ENCODE peak calls at places on chromosomes 16 and 17, in four cellular contexts. U is adrenal gland, T is body of pancreas, X is transverse colon. N is an unnamed sample.

GRCh38 chr16:70476272-70477020 is 22.1 kb downstream of the FCSK start:
- DNase-seq in X (no peak), T (no peak), U (peak; percentile 60), N (no peak)

GRCh38 chr17:67671492-67671891 is 46.2 kb upstream of the NOL11 start:
- DNase-seq in X (no peak), T (no peak), U (no peak), N (no peak)

GRCh38 chr16:12208341-12209035 is 232.0 kb downstream of the SNX29 start:
- DNase-seq in X (no peak), T (no peak), U (no peak), N (no peak)

GRCh38 chr17:1067282-1067956 is 70.5 kb downstream of the TIMM22 start:
- DNase-seq in U (no peak), X (no peak), T (no peak), N (peak; percentile 52)

GRCh38 chr17:76511562-76512365 is 10.5 kb upstream of the RHBDF2 start:
- DNase-seq in T (no peak), U (no peak), X (no peak), N (no peak)

GRCh38 chr16:30997000-30997886 is 12.2 kb downstream of the HSD3B7 start:
- DNase-seq in X (peak; percentile 87), U (peak; percentile 88), T (peak; percentile 83), N (peak; percentile 83)

GRCh38 chr17:2076461-2076984 is 21.6 kb downstream of the HIC1 start:
- DNase-seq in X (no peak), U (peak; percentile 60), T (no peak), N (no peak)

GRCh38 chr16:50458694-50459271 is 89.4 kb upstream of the NKD1 start:
- DNase-seq in X (no peak), T (no peak), U (no peak), N (no peak)

GRCh38 chr17:55159251-55159650 is 105.5 kb upstream of the HLF start:
- DNase-seq in U (no peak), X (no peak), T (no peak), N (no peak)

GRCh38 chr16:83253526-83253925 is 554.3 kb upstream of the HSBP1 start:
- DNase-seq in X (no peak), U (no peak), T (no peak), N (no peak)

GRCh38 chr17:7852919-7853692 is 1.8 kb upstream of the TMEM88 start:
- DNase-seq in T (no peak), X (no peak), U (peak; percentile 65), N (no peak)

GRCh38 chr16:58123896-58124600 is 5.1 kb downstream of the CFAP20 start:
- DNase-seq in X (no peak), U (no peak), T (no peak), N (no peak)

GRCh38 chr17:62871291-62871690 is 63.2 kb upstream of the MARCHF10 start:
- DNase-seq in U (no peak), T (no peak), X (no peak), N (no peak)

GRCh38 chr17:81488276-81488860 is 24.2 kb downstream of the ACTG1 start:
- DNase-seq in U (no peak), T (no peak), X (no peak), N (no peak)

GRCh38 chr17:31373150-31374082 is 18.1 kb upstream of the RAB11FIP4 start:
- DNase-seq in U (no peak), T (peak; percentile 30), X (no peak), N (no peak)

GRCh38 chr17:376936-377863 is 24.6 kb upstream of the RPH3AL start:
- DNase-seq in T (peak; percentile 92), U (no peak), X (no peak), N (peak; percentile 79)

GRCh38 chr16:22942812-22943211 is 128.8 kb downstream of the HS3ST2 start:
- DNase-seq in U (no peak), X (no peak), T (no peak), N (no peak)

GRCh38 chr16:456891-457483 is 31.5 kb downstream of the RAB11FIP3 start:
- DNase-seq in T (peak; percentile 41), U (peak; percentile 66), X (no peak), N (no peak)

GRCh38 chr17:21295036-21295952 is 10.8 kb downstream of the MAP2K3 start:
- DNase-seq in U (peak; percentile 94), X (peak; percentile 55), T (peak; percentile 80), N (peak; percentile 71)

GRCh38 chr16:57667526-57668258 is 414 bp upstream of the ADGRG3 start:
- DNase-seq in U (peak; percentile 82), X (no peak), T (peak; percentile 59), N (peak; percentile 54)

GRCh38 chr16:82067042-82067809 is 32.2 kb downstream of the HSD17B2 start:
- DNase-seq in X (no peak), U (no peak), T (no peak), N (no peak)

GRCh38 chr16:82059983-82060421 is 24.9 kb downstream of the HSD17B2 start:
- DNase-seq in U (no peak), X (no peak), T (no peak), N (no peak)

GRCh38 chr16:82062645-82063058 is 27.6 kb downstream of the HSD17B2 start:
- DNase-seq in U (no peak), T (no peak), X (no peak), N (no peak)

GRCh38 chr16:82061861-82062525 is 26.9 kb downstream of the HSD17B2 start:
- DNase-seq in T (peak; percentile 51), X (no peak), U (no peak), N (no peak)

DNA sequence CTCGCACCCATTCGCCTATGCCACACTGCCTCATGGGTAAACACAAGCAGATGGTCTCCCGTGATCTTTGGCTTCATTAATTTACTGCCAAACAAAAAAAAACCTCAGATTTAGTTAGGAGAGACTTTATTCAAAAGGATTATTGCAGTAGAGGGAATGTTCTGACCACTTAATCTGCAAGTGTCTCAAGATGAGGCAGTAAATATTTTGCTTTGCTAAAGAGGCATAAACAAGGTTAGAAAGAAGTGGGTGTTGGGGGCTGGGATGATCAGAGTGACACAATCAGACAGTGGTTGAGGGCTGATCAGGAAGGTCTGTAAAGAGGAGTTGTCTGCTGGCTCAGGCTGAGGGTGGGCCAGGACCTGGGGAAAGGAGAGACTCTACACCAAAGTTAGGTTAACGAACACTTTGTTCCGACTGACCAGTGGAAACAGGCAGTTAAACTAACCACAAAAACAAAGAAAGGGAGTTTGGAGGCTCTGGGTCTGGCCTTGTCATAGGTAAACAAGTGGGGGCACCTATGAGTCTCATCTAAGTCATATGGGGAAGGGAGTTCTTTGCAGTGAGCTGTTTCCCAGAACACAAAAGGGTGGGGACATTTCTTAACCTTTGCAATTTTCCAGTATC is 28.5 kb downstream of the HSD17B2 start:
- DNase-seq in U (no peak), X (no peak), T (no peak), N (no peak)
- H3K27ac ChIP-seq in U (no peak overlapping the region), X (peak overlapping the region; percentile 14), T (no peak overlapping the region), N (no peak overlapping the region)

GRCh38 chr17:45868276-45868675 is 23.6 kb downstream of the SPPL2C start:
- DNase-seq in T (no peak), X (no peak), U (no peak), N (no peak)

GRCh38 chr17:45870342-45870974 is 23.9 kb upstream of the MAPT start:
- DNase-seq in X (no peak), T (no peak), U (no peak), N (no peak)

GRCh38 chr17:45867171-45867570 is 22.5 kb downstream of the SPPL2C start:
- DNase-seq in U (no peak), X (no peak), T (no peak), N (no peak)

GRCh38 chr17:45869676-45870341 is 24.5 kb upstream of the MAPT start:
- DNase-seq in U (no peak), X (no peak), T (no peak), N (no peak)

GRCh38 chr17:45867702-45868101 is 23.0 kb downstream of the SPPL2C start:
- DNase-seq in T (no peak), X (no peak), U (no peak), N (no peak)
- H3K27me3 ChIP-seq in T (no peaks in the 10 kb centered on the region), X (peaks cover 36% of the 10 kb centered on the region), U (peaks cover 11% of the 10 kb centered on the region), N (no peaks in the 10 kb centered on the region)

GRCh38 chr17:38752119-38752929 is at the start of gene PSMB3:
- DNase-seq in U (peak; percentile 100), X (peak; percentile 98), T (peak; percentile 100), N (peak; percentile 98)
- TF ChIP-seq POLR2A in U (no peak), X (peak; percentile 50), T (peak; percentile 68), N (peak; percentile 51)

DNA sequence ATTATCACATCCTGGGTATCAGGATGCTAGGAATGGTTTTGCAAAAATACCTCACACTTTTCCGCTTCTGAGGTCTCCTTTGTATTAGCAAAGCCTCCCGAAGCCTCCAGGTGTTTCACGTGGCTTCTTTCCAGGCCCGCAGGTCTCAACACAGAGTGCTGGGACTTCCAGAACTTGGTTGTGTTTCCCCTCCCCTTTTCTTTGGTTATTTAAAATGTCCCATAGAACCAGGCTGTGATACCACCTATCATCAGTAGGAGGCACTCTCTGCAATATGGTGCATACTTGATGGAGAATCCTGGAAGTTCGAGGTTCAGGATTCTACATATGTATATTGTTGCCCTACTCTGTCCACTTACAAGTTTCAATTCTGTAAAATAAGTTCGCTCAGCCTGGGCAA is 28.8 kb downstream of the ATP2C2 start:
- DNase-seq in X (no peak), U (no peak), T (no peak), N (no peak)
- H3K27ac ChIP-seq in X (no peak overlapping the region), U (no peak overlapping the region), T (no peak overlapping the region), N (no peak overlapping the region)

GRCh38 chr16:87978127-87978526 is 26.9 kb downstream of the BANP start:
- DNase-seq in X (no peak), T (no peak), U (no peak), N (no peak)
- H3K27me3 ChIP-seq in X (no peaks in the 10 kb centered on the region), T (no peaks in the 10 kb centered on the region), U (no peaks in the 10 kb centered on the region), N (no peaks in the 10 kb centered on the region)

DNA sequence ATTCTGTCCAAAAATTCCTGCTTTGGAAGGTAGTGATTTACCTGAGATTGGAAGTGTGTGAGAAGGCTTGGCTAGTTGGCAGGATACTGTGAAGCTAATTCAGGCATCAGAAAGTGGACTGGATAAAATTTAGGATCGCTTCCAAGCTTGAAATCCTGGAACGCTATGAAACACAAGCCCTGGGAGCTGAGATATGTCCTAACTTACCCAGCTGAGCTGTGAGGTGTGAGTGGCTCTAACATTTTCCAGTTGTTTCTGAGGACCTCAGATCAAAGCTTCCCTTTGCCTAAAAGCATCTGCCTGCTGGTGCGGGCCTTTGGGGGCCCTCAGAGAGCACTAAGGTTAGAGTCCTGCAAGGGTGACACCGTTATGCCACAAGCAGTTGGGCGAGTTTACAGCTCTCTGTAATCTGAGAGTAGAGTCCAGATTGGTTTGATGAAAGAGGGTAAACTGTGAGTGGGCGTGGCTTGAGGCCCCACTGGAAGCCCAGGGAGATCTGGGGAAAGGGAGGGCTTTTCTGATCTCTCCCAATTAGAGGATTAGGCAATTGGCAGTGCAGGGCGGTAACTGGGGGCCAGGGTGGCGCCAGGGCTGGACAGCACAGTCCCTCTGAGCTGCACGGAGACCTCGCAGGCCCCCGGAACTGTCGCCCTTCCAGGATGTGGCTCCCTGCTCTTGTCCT is 72.8 kb downstream of the CES1 start:
- DNase-seq in T (no peak), X (no peak), U (no peak), N (no peak)
- TF ChIP-seq POLR2A in T (no peak), X (no peak), U (no peak), N (no peak)

DNA sequence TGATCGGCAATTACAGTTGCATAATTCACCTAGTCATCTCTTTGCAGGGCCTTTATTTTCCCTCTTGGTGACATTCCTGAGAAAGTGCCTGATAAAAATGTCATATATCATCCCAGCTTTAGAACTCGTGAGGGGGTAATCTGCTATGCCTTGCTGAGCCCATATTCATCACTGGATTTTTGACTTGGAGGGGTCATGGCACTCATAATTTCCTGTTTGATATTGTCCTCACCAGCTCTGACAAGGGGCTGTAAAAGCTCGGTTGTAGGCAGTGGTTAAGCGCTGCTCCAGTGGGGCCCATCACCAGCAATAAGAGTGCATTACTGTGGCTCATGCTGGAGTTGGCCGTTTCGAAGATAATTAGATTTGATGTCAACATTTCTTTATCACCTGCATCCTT is 227.3 kb downstream of the IRX3 start:
- DNase-seq in X (no peak), U (no peak), T (no peak), N (no peak)
- H3K27ac ChIP-seq in X (no peak overlapping the region), U (no peak overlapping the region), T (no peak overlapping the region), N (no peak overlapping the region)